ENCODE peak calls at places on chromosomes 12 and 14, in six cellular contexts. K is fibroblast of lung, O is MM.1S, U is PC-3, M is H1, Y is endothelial cell of umbilical vein. C is an unnamed sample.

GRCh38 chr12:76713130-76713529 is 50.8 kb upstream of the ZDHHC17 start:
- DNase-seq in M (no peak), O (no peak), K (no peak), Y (no peak), U (no peak), C (no peak)

GRCh38 chr14:27181304-27181703 is 583.5 kb upstream of the NOVA1 start:
- DNase-seq in Y (no peak), O (no peak), K (no peak), U (no peak), M (no peak), C (peak)

GRCh38 chr14:102474934-102475333 is 34.6 kb downstream of the ANKRD9 start:
- DNase-seq in Y (no peak), K (peak), O (no peak), U (no peak), M (no peak), C (no peak)

GRCh38 chr12:48029811-48030650 is 25.8 kb upstream of the COL2A1 start:
- DNase-seq in Y (no peak), U (no peak), M (no peak), K (no peak), O (no peak), C (no peak)

GRCh38 chr14:52885230-52885629 is 65.6 kb downstream of the FERMT2 start:
- DNase-seq in Y (no peak), U (no peak), M (no peak), K (peak), O (no peak), C (no peak)

GRCh38 chr12:132524405-132524804 is 34.5 kb downstream of the FBRSL1 start:
- DNase-seq in K (peak), O (no peak), U (peak), Y (no peak), M (no peak), C (no peak)

GRCh38 chr12:124174406-124174805 is 120.5 kb upstream of the RFLNA start:
- DNase-seq in K (peak), U (no peak), M (no peak), Y (peak), O (no peak), C (no peak)

GRCh38 chr14:101241807-101242278 is 319.5 kb upstream of the DIO3 start:
- DNase-seq in U (peak), M (no peak), Y (no peak), K (no peak), O (no peak), C (no peak)

GRCh38 chr12:61137677-61138380 is 1122.4 kb upstream of the USP15 start:
- DNase-seq in K (no peak), U (no peak), O (no peak), M (no peak), Y (no peak), C (no peak)

GRCh38 chr12:67459578-67459977 is 189.0 kb upstream of the DYRK2 start:
- DNase-seq in M (no peak), O (no peak), U (no peak), Y (no peak), K (no peak), C (no peak)

GRCh38 chr12:119589087-119589486 is 4.5 kb upstream of the TMEM233 start:
- DNase-seq in U (no peak), K (peak), O (no peak), Y (no peak), M (no peak), C (no peak)

GRCh38 chr14:91253795-91254323 is 9.4 kb upstream of the GPR68 start:
- DNase-seq in Y (no peak), M (no peak), K (no peak), U (no peak), O (no peak), C (no peak)

GRCh38 chr12:15698377-15698867 is 90.8 kb downstream of the EPS8 start:
- DNase-seq in Y (peak), O (no peak), U (no peak), K (no peak), M (no peak), C (no peak)

GRCh38 chr14:77270361-77271112 is 469 bp downstream of the NGB start:
- DNase-seq in K (no peak), Y (no peak), O (no peak), U (no peak), M (no peak), C (peak)

GRCh38 chr14:105107781-105108515 is 42.7 kb upstream of the GPR132 start:
- DNase-seq in U (no peak), Y (no peak), M (no peak), O (no peak), K (no peak), C (no peak)

GRCh38 chr14:75283884-75284563 is 5.4 kb downstream of the FOS start:
- DNase-seq in O (no peak), U (no peak), K (peak), Y (no peak), M (no peak), C (no peak)

GRCh38 chr12:94640134-94640928 is 10.0 kb downstream of the TMCC3 start:
- DNase-seq in K (peak), O (peak), U (peak), Y (no peak), M (no peak), C (no peak)

GRCh38 chr14:70896981-70897380 is 10.3 kb upstream of the PCNX1 start:
- DNase-seq in K (no peak), M (no peak), O (no peak), Y (no peak), U (no peak), C (no peak)

GRCh38 chr12:42382013-42382696 is 56.2 kb downstream of the PPHLN1 start:
- DNase-seq in U (no peak), K (no peak), M (no peak), Y (no peak), O (no peak), C (no peak)

GRCh38 chr12:132327351-132328171 is 1.8 kb downstream of the GALNT9 start:
- DNase-seq in M (no peak), Y (peak), U (peak), K (peak), O (no peak), C (no peak)

GRCh38 chr12:130826151-130826801 is 12.8 kb downstream of the STX2 start:
- DNase-seq in M (peak), K (peak), O (no peak), Y (peak), U (peak), C (peak)

GRCh38 chr14:68466491-68466977 is 326.3 kb downstream of the ZFP36L1 start:
- DNase-seq in K (peak), U (peak), M (no peak), Y (peak), O (no peak), C (no peak)

GRCh38 chr12:59239993-59240392 is 319.7 kb upstream of the LRIG3 start:
- DNase-seq in M (no peak), O (no peak), K (no peak), U (no peak), Y (no peak), C (no peak)

GRCh38 chr14:75323571-75323970 is 44.9 kb downstream of the FOS start:
- DNase-seq in U (peak), Y (no peak), O (no peak), K (peak), M (no peak), C (no peak)

GRCh38 chr12:41442905-41443304 is 254.8 kb downstream of the PDZRN4 start:
- DNase-seq in M (no peak), O (no peak), Y (no peak), K (no peak), U (no peak), C (no peak)

GRCh38 chr14:104650057-104650980 is 39.1 kb upstream of the INF2 start:
- DNase-seq in M (peak), K (peak), O (no peak), U (peak), Y (peak), C (peak)

GRCh38 chr12:100404769-100405407 is 48.0 kb downstream of the SLC17A8 start:
- DNase-seq in U (peak), O (peak), Y (peak), K (peak), M (peak), C (peak)

GRCh38 chr12:46470039-46470627 is 97.6 kb upstream of the SLC38A2 start:
- DNase-seq in Y (no peak), O (peak), M (no peak), K (no peak), U (no peak), C (no peak)

GRCh38 chr14:96098309-96098998 is 59.3 kb downstream of the C14orf132 start:
- DNase-seq in M (peak), U (peak), Y (peak), O (peak), K (peak), C (peak)

GRCh38 chr14:98742001-98742400 is 530.0 kb downstream of the BCL11B start:
- DNase-seq in Y (no peak), M (no peak), K (no peak), U (no peak), O (no peak), C (no peak)

GRCh38 chr12:104063712-104064030 is 660 bp upstream of the HCFC2 start:
- DNase-seq in K (no peak), U (no peak), M (no peak), O (peak), Y (no peak), C (no peak)

GRCh38 chr12:125202421-125202820 is 137.2 kb downstream of the AACS start:
- DNase-seq in U (no peak), M (no peak), K (no peak), Y (no peak), O (no peak), C (no peak)

GRCh38 chr14:104103061-104104005 is 17.8 kb downstream of the ASPG start:
- DNase-seq in M (no peak), K (no peak), U (no peak), Y (no peak), O (no peak), C (no peak)

GRCh38 chr12:130765186-130765659 is 49.1 kb upstream of the RIMBP2 start:
- DNase-seq in U (peak), K (peak), Y (peak), M (no peak), O (no peak), C (no peak)

GRCh38 chr12:111842556-111843396 is 748 bp downstream of the MAPKAPK5 start:
- DNase-seq in U (peak), K (peak), Y (peak), O (peak), M (no peak), C (no peak)

GRCh38 chr14:90629471-90629870 is 186.8 kb downstream of the TTC7B start:
- DNase-seq in O (peak), K (peak), U (no peak), M (no peak), Y (no peak), C (no peak)

GRCh38 chr12:68831272-68831671 is 23.3 kb downstream of the MDM2 start:
- DNase-seq in Y (no peak), O (no peak), M (no peak), U (no peak), K (no peak), C (no peak)

GRCh38 chr12:57550628-57551549 is 1.0 kb downstream of the KIF5A start:
- DNase-seq in K (no peak), U (no peak), Y (no peak), M (no peak), O (no peak), C (no peak)
- H3K27ac ChIP-seq in K (no peak), U (no peak), Y (no peak), M (no peak), O (no peak), C (no peak)

GRCh38 chr12:107384645-107385044 is 291.3 kb upstream of the CRY1 start:
- DNase-seq in Y (no peak), M (no peak), O (no peak), U (no peak), K (no peak), C (no peak)

GRCh38 chr12:107377596-107378385 is 284.4 kb upstream of the CRY1 start:
- DNase-seq in Y (no peak), O (no peak), K (peak), M (no peak), U (peak), C (no peak)

GRCh38 chr12:107375231-107375630 is 281.9 kb upstream of the CRY1 start:
- DNase-seq in K (no peak), M (no peak), U (no peak), Y (no peak), O (no peak), C (no peak)

GRCh38 chr12:107385518-107385917 is 292.2 kb upstream of the CRY1 start:
- DNase-seq in K (peak), U (peak), O (no peak), M (no peak), Y (no peak), C (no peak)

GRCh38 chr12:107379852-107380567 is 286.7 kb upstream of the CRY1 start:
- DNase-seq in Y (no peak), U (peak), K (peak), O (no peak), M (no peak), C (no peak)
- H3K9ac ChIP-seq in Y (no peak), U (peak), K (no peak), O (no peak), M (no peak), C (no peak)

DNA sequence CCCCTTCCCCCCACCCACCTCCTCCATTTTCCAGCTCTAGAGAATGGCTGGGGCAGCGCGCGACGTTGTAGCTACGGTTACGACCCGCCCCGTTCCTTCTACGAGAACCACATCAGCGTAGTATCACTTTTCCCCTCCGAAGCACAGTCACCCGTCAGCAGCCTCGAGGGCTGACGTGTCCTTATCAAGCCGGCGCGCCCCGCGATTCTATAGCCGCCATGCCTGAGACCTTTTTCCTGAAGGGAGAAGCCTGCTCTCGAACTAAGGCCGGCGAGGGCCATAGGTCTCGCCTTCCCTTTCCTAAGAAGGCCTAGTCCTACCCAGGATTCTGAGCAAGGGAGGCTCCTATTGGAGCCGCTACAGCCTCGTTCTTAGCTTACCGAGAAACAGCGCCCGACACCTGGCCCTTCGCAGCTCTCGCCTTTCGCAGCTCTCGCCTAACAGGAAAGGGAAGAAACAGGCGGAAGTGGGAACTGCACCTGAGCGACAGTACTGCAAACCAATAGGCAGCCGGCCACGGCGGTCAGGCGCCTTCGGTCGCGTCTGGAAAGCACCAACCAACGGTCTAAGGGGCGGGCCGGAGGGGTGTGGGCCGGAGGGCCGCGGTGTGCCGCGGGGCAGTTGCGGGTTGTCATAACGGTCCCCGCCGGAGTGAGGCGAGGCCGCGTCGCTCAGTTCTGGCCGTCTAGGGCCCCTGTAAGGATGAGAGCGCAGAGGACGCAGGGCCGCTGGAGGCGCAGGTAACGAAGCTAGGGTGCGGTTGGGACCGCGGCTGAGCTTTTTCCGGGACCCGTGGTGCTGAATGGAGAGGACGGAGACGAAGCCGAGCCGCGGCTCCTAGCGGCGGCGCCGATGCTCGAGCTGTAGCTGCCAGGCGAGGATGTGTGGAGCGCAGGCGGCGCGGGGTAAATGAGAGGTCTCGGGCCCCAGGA is at the start of the genes MGAT2 and RPL36AL:
- DNase-seq in Y (peak), K (peak), M (peak), U (peak), O (peak), C (peak)
- TF ChIP-seq CTCF in Y (peak), K (peak), M (no peak), U (peak), O (peak), C (peak)

DNA sequence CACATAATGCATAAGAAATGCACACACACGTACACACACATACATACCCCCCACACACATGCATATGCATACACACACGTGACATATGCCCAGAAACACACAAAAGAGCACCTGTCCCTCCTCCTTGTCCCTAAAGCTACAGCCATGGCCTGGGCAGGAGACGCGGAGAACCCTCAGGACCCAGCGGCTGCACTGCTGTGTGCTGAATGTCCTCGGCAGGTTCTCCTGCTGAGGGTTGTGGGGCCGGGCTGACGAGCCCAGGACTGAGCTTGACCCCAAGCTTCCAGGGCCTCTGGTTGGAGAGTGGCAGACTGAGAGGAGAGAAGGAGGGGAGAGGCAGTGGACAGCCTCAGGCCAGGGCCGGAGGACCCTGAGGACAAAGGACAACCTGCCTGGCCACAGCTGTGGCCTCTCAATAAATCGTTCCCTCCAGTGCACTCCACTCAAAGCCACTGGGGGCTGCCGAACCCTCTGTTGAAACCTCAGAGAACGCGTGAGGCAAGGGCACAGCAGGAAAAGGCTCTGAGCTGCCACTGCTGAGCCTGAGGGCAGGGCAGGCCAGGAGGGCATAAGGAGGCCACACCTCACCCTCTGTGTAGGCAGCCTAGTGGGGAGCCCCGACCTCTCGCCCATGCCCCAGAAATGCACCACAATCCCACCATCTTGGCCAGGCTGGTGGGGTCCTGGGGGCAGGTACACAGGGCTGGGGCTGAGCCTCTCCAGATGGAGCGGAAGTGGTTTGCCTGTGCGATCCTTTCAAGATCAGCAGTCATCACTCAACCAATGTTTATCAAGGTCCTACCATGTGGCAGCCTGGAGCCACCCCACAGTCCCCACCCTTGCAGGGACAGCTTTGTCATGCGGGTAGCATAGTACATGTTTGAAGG is 3.1 kb downstream of the CACNA2D4 start:
- DNase-seq in M (no peak), Y (no peak), K (no peak), U (no peak), O (no peak), C (peak)
- H3K27ac ChIP-seq in M (no peak), Y (no peak), K (no peak), U (no peak), O (no peak), C (no peak)

C was measured in SK-N-SH.